ENCODE peak calls at places on chromosomes 6 and 20, in five cellular contexts. T is C1 segment of cervical spinal cord, M is left ventricle myocardium inferior, X is NCI-H1417 treated with DMSO at 0.1 percent for 48 hours, B is bronchial epithelial cell. C is an unnamed sample.

GRCh38 chr20:33702861-33703260 is 16.7 kb upstream of the E2F1 start:
- DNase-seq in T (no peak), M (peak; percentile 75), X (no peak), B (no peak), C (no peak)

GRCh38 chr20:45863543-45864470 is 6.4 kb downstream of the ZSWIM3 start:
- DNase-seq in T (no peak), M (no peak), X (no peak), B (no peak), C (no peak)

GRCh38 chr6:154995241-154996162 is at the start of gene TIAM2:
- DNase-seq in T (no peak), M (peak; percentile 17), X (no peak), B (no peak), C (no peak)

GRCh38 chr6:112626468-112627082 is 279.4 kb downstream of the RFPL4B start:
- DNase-seq in T (no peak), M (no peak), X (no peak), B (peak; percentile 63), C (no peak)

GRCh38 chr20:62122659-62123449 is 579 bp downstream of the LSM14B start:
- DNase-seq in T (no peak), M (no peak), X (peak; percentile 23), B (peak; percentile 8), C (no peak)

GRCh38 chr20:17227199-17227535 is 327 bp downstream of the PCSK2 start:
- DNase-seq in T (no peak), M (no peak), X (no peak), B (no peak), C (no peak)

GRCh38 chr6:44869321-44869897 is 458.7 kb upstream of the RUNX2 start:
- DNase-seq in T (no peak), M (no peak), X (no peak), B (no peak), C (no peak)

GRCh38 chr6:73700060-73700459 is 4.1 kb downstream of the CD109 start:
- DNase-seq in T (no peak), M (no peak), X (no peak), B (peak; percentile 34), C (no peak)

GRCh38 chr6:149459761-149460160 is 25.1 kb downstream of the ZC3H12D start:
- DNase-seq in T (no peak), M (no peak), X (no peak), B (no peak), C (no peak)

GRCh38 chr6:13296536-13296997 is 31.8 kb downstream of the TBC1D7 start:
- DNase-seq in T (no peak), M (no peak), X (no peak), B (no peak), C (no peak)

GRCh38 chr6:167469655-167470054 is 144.8 kb downstream of the TTLL2 start:
- DNase-seq in T (no peak), M (peak; percentile 52), X (no peak), B (no peak), C (no peak)

GRCh38 chr6:30857537-30857936 is 26.8 kb upstream of the DDR1 start:
- DNase-seq in T (no peak), M (no peak), X (no peak), B (no peak), C (no peak)

C was measured in AML-193.